ENCODE peak calls at places on chromosomes 4 and X, in ten cellular contexts. Y, A, W, I, H, T, U, J, X and P are unnamed samples.

GRCh38 chr4:61543976-61544375 is 343.9 kb downstream of the ADGRL3 start:
- DNase-seq in I (no peak), H (no peak), W (no peak), Y (no peak), A (no peak), X (no peak), J (no peak), T (no peak), U (no peak), P (no peak)

GRCh38 chrX:768596-768995 is 138.0 kb downstream of the SHOX start:
- DNase-seq in X (no peak), I (no peak), H (no peak), J (no peak), A (no peak), T (no peak), W (no peak), Y (no peak), U (no peak), P (no peak)

GRCh38 chr4:119643306-119644042 is 14.9 kb upstream of the PDE5A start:
- DNase-seq in T (no peak), A (no peak), W (no peak), I (no peak), X (no peak), J (no peak), H (no peak), U (no peak), Y (no peak), P (no peak)

GRCh38 chrX:11478971-11479370 is 185.8 kb downstream of the AMELX start:
- DNase-seq in I (no peak), Y (no peak), H (no peak), T (no peak), W (no peak), J (no peak), X (no peak), A (no peak), U (no peak), P (no peak)

GRCh38 chrX:133939655-133940054 is 45.7 kb downstream of the GPC3 start:
- DNase-seq in U (no peak), T (no peak), Y (no peak), I (no peak), A (no peak), H (no peak), W (no peak), X (no peak), J (no peak), P (no peak)

GRCh38 chr4:116015062-116015461 is 901.6 kb upstream of the NDST4 start:
- DNase-seq in A (no peak), U (no peak), W (peak), X (no peak), J (no peak), Y (no peak), H (no peak), T (no peak), I (no peak), P (no peak)

GRCh38 chrX:74300869-74301268 is 3.1 kb upstream of the ZCCHC13 start:
- DNase-seq in J (no peak), I (no peak), T (no peak), W (no peak), Y (no peak), X (no peak), A (no peak), U (no peak), H (no peak), P (no peak)

GRCh38 chr4:156102411-156102810 is 148.7 kb upstream of the CTSO start:
- DNase-seq in W (no peak), A (no peak), J (no peak), Y (no peak), H (no peak), X (no peak), U (no peak), T (no peak), I (no peak), P (no peak)